ENCODE peak calls at places on chromosomes 12 and 14, in six cellular contexts. K is prostate gland, Z is thyroid gland, L is A549, R is body of pancreas, Y is MM.1S. H is an unnamed sample.

GRCh38 chr12:94566345-94566744 is 84.0 kb downstream of the TMCC3 start:
- DNase-seq in K (no peak), Z (no peak), L (no peak), R (no peak), Y (no peak), H (no peak)

GRCh38 chr14:54683882-54684794 is 117.2 kb downstream of the SAMD4A start:
- DNase-seq in K (no peak), Z (no peak), L (no peak), R (no peak), Y (no peak), H (no peak)

GRCh38 chr12:107992870-107993451 is 136.1 kb upstream of the WSCD2 start:
- DNase-seq in K (no peak), Z (peak; percentile 39), L (peak; percentile 69), R (no peak), Y (peak; percentile 64), H (no peak)

GRCh38 chr12:74689071-74689655 is 151.5 kb downstream of the ATXN7L3B start:
- DNase-seq in K (no peak), Z (no peak), L (peak; percentile 67), R (no peak), Y (peak; percentile 41), H (no peak)

GRCh38 chr14:30657606-30658163 is 35.6 kb downstream of the SCFD1 start:
- DNase-seq in K (no peak), Z (no peak), L (peak; percentile 17), R (no peak), Y (no peak), H (no peak)

GRCh38 chr12:123238330-123238682 is 5.1 kb downstream of the MTRFR start:
- DNase-seq in K (no peak), Z (no peak), L (no peak), R (no peak), Y (no peak), H (no peak)

GRCh38 chr12:32107376-32108267 is 975 bp downstream of the BICD1 start:
- DNase-seq in K (no peak), Z (peak; percentile 30), L (peak; percentile 45), R (no peak), Y (no peak), H (no peak)

GRCh38 chr14:103832046-103832445 is 15.3 kb downstream of the PPP1R13B start:
- DNase-seq in K (no peak), Z (no peak), L (no peak), R (no peak), Y (no peak), H (no peak)

GRCh38 chr14:25132094-25132493 is 82.1 kb upstream of the STXBP6 start:
- DNase-seq in K (no peak), Z (no peak), L (no peak), R (no peak), Y (no peak), H (no peak)

GRCh38 chr12:9509464-9510166 is 98.1 kb downstream of the KLRB1 start:
- DNase-seq in K (peak; percentile 51), Z (no peak), L (no peak), R (no peak), Y (no peak), H (no peak)

GRCh38 chr12:63394994-63395393 is 244.0 kb upstream of the AVPR1A start:
- DNase-seq in K (no peak), Z (peak; percentile 37), L (no peak), R (no peak), Y (no peak), H (no peak)

GRCh38 chr14:66228267-66228970 is 257.8 kb upstream of the CCDC196 start:
- DNase-seq in K (no peak), Z (no peak), L (peak; percentile 6), R (no peak), Y (no peak), H (no peak)

GRCh38 chr12:77343291-77343690 is 277.9 kb upstream of the E2F7 start:
- DNase-seq in K (no peak), Z (no peak), L (no peak), R (no peak), Y (no peak), H (no peak)

GRCh38 chr12:77345336-77345735 is 280.0 kb upstream of the E2F7 start:
- DNase-seq in K (no peak), Z (no peak), L (no peak), R (no peak), Y (no peak), H (no peak)

GRCh38 chr12:77339610-77340009 is 274.2 kb upstream of the E2F7 start:
- DNase-seq in K (no peak), Z (no peak), L (no peak), R (no peak), Y (no peak), H (no peak)

GRCh38 chr12:77344651-77345050 is 279.3 kb upstream of the E2F7 start:
- DNase-seq in K (no peak), Z (no peak), L (no peak), R (no peak), Y (no peak), H (no peak)

DNA sequence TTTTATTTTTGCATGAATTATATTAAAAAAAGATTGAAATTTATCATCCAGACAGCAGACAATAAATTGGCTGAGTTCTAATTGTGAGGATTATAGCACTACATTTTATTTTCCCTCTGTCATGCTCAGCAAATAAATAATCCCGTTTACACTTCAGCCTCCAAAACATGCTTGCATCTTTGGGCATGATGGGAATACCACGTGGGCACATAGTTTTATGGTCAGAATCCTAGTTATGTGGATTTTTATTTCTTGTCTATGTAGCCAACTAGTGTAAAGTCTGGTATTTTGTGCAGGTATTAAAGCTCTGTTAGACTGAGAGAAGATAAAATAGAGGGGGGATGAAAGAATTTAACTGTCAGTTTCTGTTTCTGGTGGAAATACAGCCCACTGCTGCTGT is 276.9 kb upstream of the E2F7 start:
- DNase-seq in K (no peak), Z (no peak), L (no peak), R (no peak), Y (no peak), H (no peak)
- H3K4me1 ChIP-seq in K (no peaks in the 10 kb centered on the region), Z (no peaks in the 10 kb centered on the region), L (no peaks in the 10 kb centered on the region), R (no peaks in the 10 kb centered on the region), Y (no peaks in the 10 kb centered on the region), H (no peaks in the 10 kb centered on the region)

GRCh38 chr12:128798543-128799341 is 25.0 kb downstream of the SLC15A4 start:
- DNase-seq in K (no peak), Z (peak; percentile 26), L (no peak), R (no peak), Y (no peak), H (no peak)
- TF ChIP-seq CTCF in K (peak; percentile 12), Z (no peak), L (peak; percentile 17), R (no peak), Y (no peak), H (no peak)

GRCh38 chr12:130131817-130132216 is 30.4 kb upstream of the FZD10 start:
- DNase-seq in K (no peak), Z (no peak), L (no peak), R (no peak), Y (no peak), H (no peak)
- H3K4me1 ChIP-seq in K (no peaks in the 10 kb centered on the region), Z (no peaks in the 10 kb centered on the region), L (no peaks in the 10 kb centered on the region), R (no peaks in the 10 kb centered on the region), Y (no peaks in the 10 kb centered on the region), H (no peaks in the 10 kb centered on the region)

GRCh38 chr14:99479903-99480855 is 480 bp downstream of the SETD3 start:
- DNase-seq in K (peak; percentile 22), Z (peak; percentile 68), L (peak; percentile 39), R (peak; percentile 56), Y (no peak), H (peak; percentile 36)

GRCh38 chr14:99479160-99479902 is 1.3 kb downstream of the SETD3 start:
- DNase-seq in K (no peak), Z (peak; percentile 61), L (no peak), R (no peak), Y (no peak), H (no peak)

GRCh38 chr14:99480856-99481744 is at the start of the genes CCNK and SETD3:
- DNase-seq in K (peak; percentile 100), Z (peak; percentile 100), L (peak; percentile 100), R (peak; percentile 100), Y (peak; percentile 95), H (peak; percentile 100)

GRCh38 chr14:99484106-99484505 is 2.9 kb downstream of the CCNK start:
- DNase-seq in K (no peak), Z (no peak), L (no peak), R (no peak), Y (no peak), H (no peak)

GRCh38 chr14:99481745-99482099 is 513 bp downstream of the CCNK start:
- DNase-seq in K (peak; percentile 19), Z (no peak), L (peak; percentile 39), R (no peak), Y (peak; percentile 8), H (no peak)
- TF ChIP-seq CTCF in K (peak; percentile 17), Z (no peak), L (no peak), R (no peak), Y (no peak), H (no peak)

GRCh38 chr12:65925626-65926025 is 101.3 kb downstream of the HMGA2 start:
- DNase-seq in K (no peak), Z (no peak), L (no peak), R (no peak), Y (no peak), H (no peak)

GRCh38 chr12:65923228-65923627 is 98.9 kb downstream of the HMGA2 start:
- DNase-seq in K (no peak), Z (no peak), L (no peak), R (no peak), Y (no peak), H (no peak)

GRCh38 chr12:65929641-65930040 is 105.4 kb downstream of the HMGA2 start:
- DNase-seq in K (no peak), Z (no peak), L (no peak), R (no peak), Y (no peak), H (no peak)

GRCh38 chr12:65930114-65930828 is 106.0 kb downstream of the HMGA2 start:
- DNase-seq in K (no peak), Z (no peak), L (no peak), R (no peak), Y (no peak), H (no peak)

GRCh38 chr12:65926119-65927004 is 102.1 kb downstream of the HMGA2 start:
- DNase-seq in K (no peak), Z (no peak), L (no peak), R (no peak), Y (no peak), H (no peak)
- H3K4me1 ChIP-seq in K (no peaks in the 10 kb centered on the region), Z (no peaks in the 10 kb centered on the region), L (peaks cover 39% of the 10 kb centered on the region), R (peaks cover 13% of the 10 kb centered on the region), Y (no peaks in the 10 kb centered on the region), H (no peaks in the 10 kb centered on the region)

DNA sequence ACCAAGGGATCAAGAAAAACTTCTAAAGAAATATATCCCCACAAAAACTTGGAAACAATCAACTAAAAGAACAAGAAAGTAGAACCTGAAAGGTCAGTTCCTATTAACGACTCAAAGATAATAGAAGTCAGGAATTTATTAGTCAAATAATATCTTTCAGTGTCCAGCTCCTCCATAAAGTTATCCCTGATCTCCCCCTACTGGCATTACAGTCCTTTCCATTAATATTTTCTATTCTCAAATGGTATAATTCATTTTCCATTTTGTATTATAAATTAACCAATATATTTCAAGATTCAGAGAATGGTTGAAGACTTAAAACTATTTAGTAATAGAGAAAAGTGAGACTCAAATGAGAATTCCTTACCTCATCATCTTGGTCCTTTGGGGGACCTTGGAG is 11.6 kb upstream of the SUPT16H start:
- DNase-seq in K (no peak), Z (no peak), L (no peak), R (no peak), Y (no peak), H (no peak)
- TF ChIP-seq CTCF in K (no peak), Z (no peak), L (peak; percentile 17), R (no peak), Y (no peak), H (no peak)

H was measured in CD8-positive, alpha-beta T cell.